ENCODE peak calls at places on chromosomes 5 and 9, in eight cellular contexts. One of them, this sample, is unnamed.

GRCh38 chr5:156402387-156402921 is 75.5 kb downstream of the SGCD start:
- DNase-seq in esophagus muscularis mucosa: no peak
- DNase-seq in A549: peak
- DNase-seq in SK-N-SH: no peak
- DNase-seq in K562: no peak
- DNase-seq in upper lobe of left lung: no peak
- DNase-seq in stomach: no peak
- DNase-seq in tibial nerve: no peak
- DNase-seq in this sample: no peak

GRCh38 chr9:131523451-131524435 is 7.3 kb downstream of the UCK1 start:
- DNase-seq in K562: no peak
- DNase-seq in stomach: no peak
- DNase-seq in A549: no peak
- DNase-seq in SK-N-SH: no peak
- DNase-seq in upper lobe of left lung: no peak
- DNase-seq in esophagus muscularis mucosa: no peak
- DNase-seq in tibial nerve: no peak
- DNase-seq in this sample: no peak

GRCh38 chr9:69898714-69899209 is 78.1 kb downstream of the CFAP95 start:
- DNase-seq in upper lobe of left lung: no peak
- DNase-seq in tibial nerve: no peak
- DNase-seq in esophagus muscularis mucosa: no peak
- DNase-seq in A549: peak
- DNase-seq in SK-N-SH: no peak
- DNase-seq in stomach: no peak
- DNase-seq in K562: no peak
- DNase-seq in this sample: no peak

GRCh38 chr9:99144966-99145365 is 40.1 kb downstream of the TGFBR1 start:
- DNase-seq in upper lobe of left lung: no peak
- DNase-seq in esophagus muscularis mucosa: no peak
- DNase-seq in SK-N-SH: no peak
- DNase-seq in tibial nerve: no peak
- DNase-seq in K562: no peak
- DNase-seq in A549: no peak
- DNase-seq in stomach: no peak
- DNase-seq in this sample: no peak

GRCh38 chr5:75831561-75831960 is 114.3 kb upstream of the POC5 start:
- DNase-seq in A549: no peak
- DNase-seq in upper lobe of left lung: no peak
- DNase-seq in tibial nerve: no peak
- DNase-seq in K562: no peak
- DNase-seq in stomach: no peak
- DNase-seq in esophagus muscularis mucosa: no peak
- DNase-seq in SK-N-SH: no peak
- DNase-seq in this sample: no peak

GRCh38 chr5:32278403-32278802 is 34.3 kb downstream of the MTMR12 start:
- DNase-seq in K562: no peak
- DNase-seq in esophagus muscularis mucosa: no peak
- DNase-seq in SK-N-SH: no peak
- DNase-seq in tibial nerve: no peak
- DNase-seq in A549: no peak
- DNase-seq in stomach: no peak
- DNase-seq in upper lobe of left lung: no peak
- DNase-seq in this sample: no peak

GRCh38 chr9:125659201-125659840 is 47.7 kb downstream of the MAPKAP1 start:
- DNase-seq in K562: no peak
- DNase-seq in tibial nerve: no peak
- DNase-seq in upper lobe of left lung: no peak
- DNase-seq in stomach: no peak
- DNase-seq in esophagus muscularis mucosa: no peak
- DNase-seq in A549: no peak
- DNase-seq in SK-N-SH: no peak
- DNase-seq in this sample: no peak

GRCh38 chr5:87048156-87048555 is 219.5 kb upstream of the RASA1 start:
- DNase-seq in tibial nerve: no peak
- DNase-seq in stomach: no peak
- DNase-seq in esophagus muscularis mucosa: no peak
- DNase-seq in upper lobe of left lung: no peak
- DNase-seq in K562: no peak
- DNase-seq in A549: peak
- DNase-seq in SK-N-SH: no peak
- DNase-seq in this sample: no peak

GRCh38 chr5:161966544-161966943 is 101.0 kb upstream of the GABRG2 start:
- DNase-seq in K562: no peak
- DNase-seq in stomach: no peak
- DNase-seq in tibial nerve: no peak
- DNase-seq in SK-N-SH: peak
- DNase-seq in A549: peak
- DNase-seq in esophagus muscularis mucosa: no peak
- DNase-seq in upper lobe of left lung: no peak
- DNase-seq in this sample: no peak

GRCh38 chr9:137417161-137418021 is 5.6 kb downstream of the EXD3 start:
- DNase-seq in stomach: no peak
- DNase-seq in SK-N-SH: no peak
- DNase-seq in A549: no peak
- DNase-seq in upper lobe of left lung: no peak
- DNase-seq in tibial nerve: no peak
- DNase-seq in esophagus muscularis mucosa: no peak
- DNase-seq in K562: no peak
- DNase-seq in this sample: no peak
- H3K27ac ChIP-seq in stomach: no peak
- H3K27ac ChIP-seq in SK-N-SH: no peak
- H3K27ac ChIP-seq in A549: no peak
- H3K27ac ChIP-seq in upper lobe of left lung: no peak
- H3K27ac ChIP-seq in tibial nerve: no peak
- H3K27ac ChIP-seq in esophagus muscularis mucosa: no peak
- H3K27ac ChIP-seq in K562: no peak
- H3K27ac ChIP-seq in this sample: no peak

GRCh38 chr5:149261246-149261645 is 10.4 kb upstream of the AFAP1L1 start:
- DNase-seq in upper lobe of left lung: no peak
- DNase-seq in stomach: no peak
- DNase-seq in A549: no peak
- DNase-seq in K562: no peak
- DNase-seq in SK-N-SH: no peak
- DNase-seq in tibial nerve: no peak
- DNase-seq in esophagus muscularis mucosa: no peak
- DNase-seq in this sample: no peak

GRCh38 chr5:149265559-149265958 is 6.1 kb upstream of the AFAP1L1 start:
- DNase-seq in upper lobe of left lung: no peak
- DNase-seq in esophagus muscularis mucosa: no peak
- DNase-seq in K562: no peak
- DNase-seq in A549: peak
- DNase-seq in SK-N-SH: peak
- DNase-seq in tibial nerve: peak
- DNase-seq in stomach: no peak
- DNase-seq in this sample: no peak

GRCh38 chr5:149262315-149262714 is 9.3 kb upstream of the AFAP1L1 start:
- DNase-seq in stomach: no peak
- DNase-seq in upper lobe of left lung: no peak
- DNase-seq in A549: no peak
- DNase-seq in SK-N-SH: no peak
- DNase-seq in esophagus muscularis mucosa: no peak
- DNase-seq in K562: no peak
- DNase-seq in tibial nerve: no peak
- DNase-seq in this sample: no peak

GRCh38 chr5:149267241-149267973 is 4.3 kb upstream of the AFAP1L1 start:
- DNase-seq in tibial nerve: no peak
- DNase-seq in esophagus muscularis mucosa: no peak
- DNase-seq in upper lobe of left lung: no peak
- DNase-seq in SK-N-SH: no peak
- DNase-seq in A549: no peak
- DNase-seq in stomach: no peak
- DNase-seq in K562: no peak
- DNase-seq in this sample: no peak

GRCh38 chr5:149264432-149265069 is 7.1 kb upstream of the AFAP1L1 start:
- DNase-seq in tibial nerve: no peak
- DNase-seq in esophagus muscularis mucosa: no peak
- DNase-seq in stomach: peak
- DNase-seq in A549: no peak
- DNase-seq in K562: peak
- DNase-seq in upper lobe of left lung: peak
- DNase-seq in SK-N-SH: peak
- DNase-seq in this sample: no peak
- TF ChIP-seq EP300 in tibial nerve: no peak
- TF ChIP-seq EP300 in esophagus muscularis mucosa: no peak
- TF ChIP-seq EP300 in stomach: no peak
- TF ChIP-seq EP300 in A549: no peak
- TF ChIP-seq EP300 in K562: no peak
- TF ChIP-seq EP300 in upper lobe of left lung: no peak
- TF ChIP-seq EP300 in SK-N-SH: no peak
- TF ChIP-seq EP300 in this sample: no peak

GRCh38 chr5:64784451-64785025 is 15.8 kb downstream of the CWC27 start:
- DNase-seq in A549: peak
- DNase-seq in SK-N-SH: peak
- DNase-seq in stomach: peak
- DNase-seq in tibial nerve: peak
- DNase-seq in upper lobe of left lung: peak
- DNase-seq in K562: peak
- DNase-seq in esophagus muscularis mucosa: no peak
- DNase-seq in this sample: peak
- H3K27ac ChIP-seq in A549: no peak
- H3K27ac ChIP-seq in SK-N-SH: no peak
- H3K27ac ChIP-seq in stomach: no peak
- H3K27ac ChIP-seq in tibial nerve: no peak
- H3K27ac ChIP-seq in upper lobe of left lung: no peak
- H3K27ac ChIP-seq in K562: no peak
- H3K27ac ChIP-seq in esophagus muscularis mucosa: no peak
- H3K27ac ChIP-seq in this sample: no peak

GRCh38 chr5:168215646-168216045 is 75.8 kb upstream of the WWC1 start:
- DNase-seq in esophagus muscularis mucosa: no peak
- DNase-seq in upper lobe of left lung: no peak
- DNase-seq in K562: no peak
- DNase-seq in A549: no peak
- DNase-seq in SK-N-SH: no peak
- DNase-seq in tibial nerve: no peak
- DNase-seq in stomach: no peak
- DNase-seq in this sample: no peak

GRCh38 chr5:168218746-168219145 is 72.7 kb upstream of the WWC1 start:
- DNase-seq in stomach: no peak
- DNase-seq in SK-N-SH: no peak
- DNase-seq in upper lobe of left lung: no peak
- DNase-seq in esophagus muscularis mucosa: no peak
- DNase-seq in tibial nerve: no peak
- DNase-seq in K562: no peak
- DNase-seq in A549: no peak
- DNase-seq in this sample: no peak

GRCh38 chr5:168217497-168217896 is 73.9 kb upstream of the WWC1 start:
- DNase-seq in stomach: no peak
- DNase-seq in upper lobe of left lung: no peak
- DNase-seq in K562: no peak
- DNase-seq in tibial nerve: no peak
- DNase-seq in esophagus muscularis mucosa: no peak
- DNase-seq in A549: no peak
- DNase-seq in SK-N-SH: no peak
- DNase-seq in this sample: no peak

GRCh38 chr5:168216989-168217388 is 74.5 kb upstream of the WWC1 start:
- DNase-seq in upper lobe of left lung: no peak
- DNase-seq in A549: no peak
- DNase-seq in SK-N-SH: no peak
- DNase-seq in stomach: no peak
- DNase-seq in tibial nerve: no peak
- DNase-seq in K562: no peak
- DNase-seq in esophagus muscularis mucosa: no peak
- DNase-seq in this sample: no peak

DNA sequence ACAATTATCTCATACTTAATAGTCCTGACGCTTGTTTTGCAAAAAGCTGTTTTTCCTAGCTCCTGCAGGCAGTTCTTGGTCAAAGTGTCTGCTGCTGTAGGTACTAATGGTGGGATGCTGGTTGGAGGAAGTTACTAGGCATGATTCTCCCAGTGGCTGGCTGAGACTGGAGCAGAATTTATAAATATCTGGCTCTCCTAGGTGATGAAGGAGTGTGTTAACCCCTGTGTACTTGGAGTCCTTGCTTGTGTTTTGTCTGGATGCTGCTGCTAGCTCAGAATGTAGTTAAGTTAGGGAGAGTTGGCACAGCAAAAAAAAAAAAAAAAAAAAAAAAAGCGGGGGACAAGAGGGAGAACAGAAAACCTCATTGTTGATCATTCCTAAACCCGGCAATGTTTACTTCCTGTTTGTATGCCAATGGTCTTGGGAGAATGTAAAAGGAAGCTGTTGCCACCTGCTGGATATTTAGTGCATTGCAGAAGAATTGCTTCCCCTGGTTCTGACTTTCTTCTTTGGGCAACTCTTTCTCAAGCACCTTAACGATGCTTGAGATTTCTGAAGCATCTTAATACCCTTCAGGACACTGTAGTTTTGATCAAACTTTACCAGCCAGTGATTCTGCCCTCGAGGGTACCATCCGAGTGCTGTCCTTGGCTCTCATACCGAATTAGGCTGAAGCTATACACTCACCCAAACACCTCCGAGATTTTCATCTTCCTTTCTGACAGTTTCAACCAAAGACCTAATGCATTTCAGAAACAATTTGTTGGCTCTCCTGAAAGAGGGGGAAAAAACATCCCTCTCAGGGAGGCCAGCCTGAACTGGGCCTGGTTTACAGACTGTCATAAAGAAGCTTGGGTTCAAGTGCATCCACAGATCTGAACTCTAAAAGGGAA is 71.7 kb upstream of the WWC1 start:
- DNase-seq in A549: peak
- DNase-seq in esophagus muscularis mucosa: no peak
- DNase-seq in tibial nerve: peak
- DNase-seq in stomach: peak
- DNase-seq in upper lobe of left lung: peak
- DNase-seq in SK-N-SH: peak
- DNase-seq in K562: peak
- DNase-seq in this sample: peak
- TF ChIP-seq EP300 in A549: no peak
- TF ChIP-seq EP300 in esophagus muscularis mucosa: no peak
- TF ChIP-seq EP300 in tibial nerve: no peak
- TF ChIP-seq EP300 in stomach: no peak
- TF ChIP-seq EP300 in upper lobe of left lung: no peak
- TF ChIP-seq EP300 in SK-N-SH: no peak
- TF ChIP-seq EP300 in K562: no peak
- TF ChIP-seq EP300 in this sample: no peak

DNA sequence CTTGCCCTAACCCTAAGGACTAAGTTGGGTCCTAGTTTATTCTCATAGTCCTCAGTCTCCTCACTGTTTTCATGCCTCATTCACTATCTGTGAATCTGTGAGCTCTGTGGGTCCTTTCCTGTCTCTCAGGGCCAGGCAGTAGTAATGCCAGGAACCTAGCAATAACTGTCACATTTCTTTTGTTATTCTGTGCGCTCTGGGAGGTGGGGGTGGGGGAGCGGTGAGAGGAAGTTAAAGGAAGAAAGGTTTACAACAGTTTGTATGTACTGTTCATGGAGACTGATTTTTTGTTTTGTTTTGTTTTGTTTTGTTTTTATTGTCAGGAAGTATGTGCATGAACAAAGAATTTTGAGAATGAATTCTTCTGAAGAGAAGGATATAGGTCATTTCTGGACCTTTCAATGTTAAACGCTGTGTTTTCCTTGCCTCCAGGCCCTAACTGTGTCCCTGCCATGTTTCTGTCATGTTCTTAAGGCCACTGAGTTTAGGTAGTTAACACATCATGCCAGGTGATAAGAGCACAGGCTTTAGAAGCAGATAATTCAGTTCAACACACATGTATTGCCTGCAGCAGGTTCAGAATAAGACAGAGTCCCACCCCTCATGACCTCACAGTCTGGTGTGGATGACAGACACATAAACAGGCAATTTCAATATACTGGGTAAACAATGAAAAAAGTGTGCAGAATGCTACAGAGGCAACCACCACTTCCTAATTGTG is 13.3 kb upstream of the FEM1C start:
- DNase-seq in K562: no peak
- DNase-seq in tibial nerve: no peak
- DNase-seq in stomach: peak
- DNase-seq in SK-N-SH: no peak
- DNase-seq in A549: no peak
- DNase-seq in esophagus muscularis mucosa: no peak
- DNase-seq in upper lobe of left lung: no peak
- DNase-seq in this sample: no peak
- H3K27ac ChIP-seq in K562: no peak
- H3K27ac ChIP-seq in tibial nerve: peak
- H3K27ac ChIP-seq in stomach: peak
- H3K27ac ChIP-seq in SK-N-SH: no peak
- H3K27ac ChIP-seq in A549: peak
- H3K27ac ChIP-seq in esophagus muscularis mucosa: peak
- H3K27ac ChIP-seq in upper lobe of left lung: peak
- H3K27ac ChIP-seq in this sample: no peak